ENCODE peak calls at places on chromosome 2, in nine cellular contexts. One of them, this sample, is unnamed.

GRCh38 chr2:69565431-69565839 is 78.1 kb downstream of the AAK1 start:
- DNase-seq in CD8-positive, alpha-beta T cell: peak
- DNase-seq in endothelial cell: peak
- DNase-seq in foreskin keratinocyte: no peak
- DNase-seq in PC-3: peak
- DNase-seq in omental fat pad: peak
- DNase-seq in choroid plexus epithelial cell: peak
- DNase-seq in esophagus muscularis mucosa: no peak
- DNase-seq in activated B cell treated with CpG ODN at 0.5 μM for 24 hours: peak
- DNase-seq in this sample: peak

GRCh38 chr2:85719609-85720240 is 25.6 kb downstream of the GNLY start:
- DNase-seq in endothelial cell: no peak
- DNase-seq in esophagus muscularis mucosa: no peak
- DNase-seq in CD8-positive, alpha-beta T cell: no peak
- DNase-seq in omental fat pad: no peak
- DNase-seq in activated B cell treated with CpG ODN at 0.5 μM for 24 hours: no peak
- DNase-seq in PC-3: no peak
- DNase-seq in choroid plexus epithelial cell: no peak
- DNase-seq in foreskin keratinocyte: no peak
- DNase-seq in this sample: no peak

GRCh38 chr2:167832840-167833239 is 414.6 kb downstream of the STK39 start:
- DNase-seq in esophagus muscularis mucosa: no peak
- DNase-seq in foreskin keratinocyte: no peak
- DNase-seq in CD8-positive, alpha-beta T cell: no peak
- DNase-seq in PC-3: no peak
- DNase-seq in omental fat pad: no peak
- DNase-seq in activated B cell treated with CpG ODN at 0.5 μM for 24 hours: no peak
- DNase-seq in choroid plexus epithelial cell: no peak
- DNase-seq in endothelial cell: no peak
- DNase-seq in this sample: no peak

GRCh38 chr2:172228177-172228785 is 125.6 kb upstream of the DLX2 start:
- DNase-seq in CD8-positive, alpha-beta T cell: no peak
- DNase-seq in choroid plexus epithelial cell: no peak
- DNase-seq in omental fat pad: no peak
- DNase-seq in PC-3: no peak
- DNase-seq in activated B cell treated with CpG ODN at 0.5 μM for 24 hours: no peak
- DNase-seq in esophagus muscularis mucosa: no peak
- DNase-seq in foreskin keratinocyte: peak
- DNase-seq in endothelial cell: no peak
- DNase-seq in this sample: no peak

GRCh38 chr2:168231609-168232241 is 15.7 kb downstream of the STK39 start:
- DNase-seq in foreskin keratinocyte: no peak
- DNase-seq in endothelial cell: no peak
- DNase-seq in CD8-positive, alpha-beta T cell: no peak
- DNase-seq in omental fat pad: no peak
- DNase-seq in choroid plexus epithelial cell: no peak
- DNase-seq in PC-3: no peak
- DNase-seq in esophagus muscularis mucosa: no peak
- DNase-seq in activated B cell treated with CpG ODN at 0.5 μM for 24 hours: no peak
- DNase-seq in this sample: no peak

GRCh38 chr2:120354467-120354866 is 8.5 kb downstream of the INHBB start:
- DNase-seq in activated B cell treated with CpG ODN at 0.5 μM for 24 hours: no peak
- DNase-seq in endothelial cell: no peak
- DNase-seq in choroid plexus epithelial cell: no peak
- DNase-seq in PC-3: no peak
- DNase-seq in CD8-positive, alpha-beta T cell: no peak
- DNase-seq in esophagus muscularis mucosa: no peak
- DNase-seq in foreskin keratinocyte: no peak
- DNase-seq in omental fat pad: no peak
- DNase-seq in this sample: no peak

GRCh38 chr2:67574230-67574629 is 177.1 kb downstream of the ETAA1 start:
- DNase-seq in esophagus muscularis mucosa: no peak
- DNase-seq in choroid plexus epithelial cell: peak
- DNase-seq in activated B cell treated with CpG ODN at 0.5 μM for 24 hours: no peak
- DNase-seq in CD8-positive, alpha-beta T cell: no peak
- DNase-seq in endothelial cell: no peak
- DNase-seq in PC-3: peak
- DNase-seq in foreskin keratinocyte: peak
- DNase-seq in omental fat pad: no peak
- DNase-seq in this sample: no peak

GRCh38 chr2:120175000-120175581 is 48.1 kb downstream of the TMEM185B start:
- DNase-seq in endothelial cell: peak
- DNase-seq in PC-3: peak
- DNase-seq in CD8-positive, alpha-beta T cell: no peak
- DNase-seq in activated B cell treated with CpG ODN at 0.5 μM for 24 hours: no peak
- DNase-seq in foreskin keratinocyte: peak
- DNase-seq in omental fat pad: no peak
- DNase-seq in esophagus muscularis mucosa: no peak
- DNase-seq in choroid plexus epithelial cell: peak
- DNase-seq in this sample: no peak

GRCh38 chr2:107025291-107025857 is 139.4 kb upstream of the ST6GAL2 start:
- DNase-seq in omental fat pad: no peak
- DNase-seq in esophagus muscularis mucosa: no peak
- DNase-seq in PC-3: no peak
- DNase-seq in CD8-positive, alpha-beta T cell: no peak
- DNase-seq in activated B cell treated with CpG ODN at 0.5 μM for 24 hours: no peak
- DNase-seq in endothelial cell: no peak
- DNase-seq in choroid plexus epithelial cell: no peak
- DNase-seq in foreskin keratinocyte: no peak
- DNase-seq in this sample: no peak

GRCh38 chr2:163580757-163581156 is 155.1 kb downstream of the FIGN start:
- DNase-seq in foreskin keratinocyte: no peak
- DNase-seq in omental fat pad: no peak
- DNase-seq in CD8-positive, alpha-beta T cell: no peak
- DNase-seq in PC-3: no peak
- DNase-seq in activated B cell treated with CpG ODN at 0.5 μM for 24 hours: no peak
- DNase-seq in esophagus muscularis mucosa: no peak
- DNase-seq in choroid plexus epithelial cell: no peak
- DNase-seq in endothelial cell: no peak
- DNase-seq in this sample: no peak

GRCh38 chr2:199430219-199430618 is 27.5 kb downstream of the SATB2 start:
- DNase-seq in activated B cell treated with CpG ODN at 0.5 μM for 24 hours: no peak
- DNase-seq in endothelial cell: no peak
- DNase-seq in PC-3: no peak
- DNase-seq in omental fat pad: no peak
- DNase-seq in CD8-positive, alpha-beta T cell: no peak
- DNase-seq in foreskin keratinocyte: no peak
- DNase-seq in esophagus muscularis mucosa: no peak
- DNase-seq in choroid plexus epithelial cell: no peak
- DNase-seq in this sample: no peak

GRCh38 chr2:199431748-199432213 is 26.0 kb downstream of the SATB2 start:
- DNase-seq in endothelial cell: no peak
- DNase-seq in choroid plexus epithelial cell: peak
- DNase-seq in esophagus muscularis mucosa: no peak
- DNase-seq in foreskin keratinocyte: no peak
- DNase-seq in CD8-positive, alpha-beta T cell: no peak
- DNase-seq in omental fat pad: no peak
- DNase-seq in activated B cell treated with CpG ODN at 0.5 μM for 24 hours: no peak
- DNase-seq in PC-3: peak
- DNase-seq in this sample: no peak

GRCh38 chr2:199428291-199428690 is 29.4 kb downstream of the SATB2 start:
- DNase-seq in choroid plexus epithelial cell: no peak
- DNase-seq in PC-3: no peak
- DNase-seq in CD8-positive, alpha-beta T cell: no peak
- DNase-seq in foreskin keratinocyte: no peak
- DNase-seq in esophagus muscularis mucosa: no peak
- DNase-seq in omental fat pad: no peak
- DNase-seq in activated B cell treated with CpG ODN at 0.5 μM for 24 hours: no peak
- DNase-seq in endothelial cell: no peak
- DNase-seq in this sample: no peak

GRCh38 chr2:199434555-199434954 is 23.2 kb downstream of the SATB2 start:
- DNase-seq in choroid plexus epithelial cell: no peak
- DNase-seq in esophagus muscularis mucosa: no peak
- DNase-seq in PC-3: no peak
- DNase-seq in CD8-positive, alpha-beta T cell: no peak
- DNase-seq in endothelial cell: no peak
- DNase-seq in omental fat pad: no peak
- DNase-seq in activated B cell treated with CpG ODN at 0.5 μM for 24 hours: no peak
- DNase-seq in foreskin keratinocyte: no peak
- DNase-seq in this sample: no peak

GRCh38 chr2:199433204-199433832 is 24.4 kb downstream of the SATB2 start:
- DNase-seq in esophagus muscularis mucosa: no peak
- DNase-seq in omental fat pad: no peak
- DNase-seq in foreskin keratinocyte: no peak
- DNase-seq in endothelial cell: no peak
- DNase-seq in choroid plexus epithelial cell: no peak
- DNase-seq in CD8-positive, alpha-beta T cell: no peak
- DNase-seq in activated B cell treated with CpG ODN at 0.5 μM for 24 hours: no peak
- DNase-seq in PC-3: peak
- DNase-seq in this sample: no peak
- TF ChIP-seq CTCF in esophagus muscularis mucosa: no peak
- TF ChIP-seq CTCF in omental fat pad: no peak
- TF ChIP-seq CTCF in foreskin keratinocyte: no peak
- TF ChIP-seq CTCF in endothelial cell: no peak
- TF ChIP-seq CTCF in choroid plexus epithelial cell: no peak
- TF ChIP-seq CTCF in CD8-positive, alpha-beta T cell: no peak
- TF ChIP-seq CTCF in activated B cell treated with CpG ODN at 0.5 μM for 24 hours: no peak
- TF ChIP-seq CTCF in PC-3: no peak
- TF ChIP-seq CTCF in this sample: no peak

GRCh38 chr2:47013383-47013782 is 97.8 kb upstream of the MCFD2 start:
- DNase-seq in esophagus muscularis mucosa: no peak
- DNase-seq in endothelial cell: no peak
- DNase-seq in choroid plexus epithelial cell: no peak
- DNase-seq in CD8-positive, alpha-beta T cell: no peak
- DNase-seq in foreskin keratinocyte: no peak
- DNase-seq in omental fat pad: no peak
- DNase-seq in PC-3: no peak
- DNase-seq in activated B cell treated with CpG ODN at 0.5 μM for 24 hours: no peak
- DNase-seq in this sample: no peak

GRCh38 chr2:47015730-47016129 is 100.1 kb upstream of the MCFD2 start:
- DNase-seq in CD8-positive, alpha-beta T cell: no peak
- DNase-seq in foreskin keratinocyte: no peak
- DNase-seq in choroid plexus epithelial cell: no peak
- DNase-seq in endothelial cell: no peak
- DNase-seq in PC-3: no peak
- DNase-seq in activated B cell treated with CpG ODN at 0.5 μM for 24 hours: no peak
- DNase-seq in omental fat pad: no peak
- DNase-seq in esophagus muscularis mucosa: no peak
- DNase-seq in this sample: no peak

GRCh38 chr2:47014564-47015051 is 99.0 kb upstream of the MCFD2 start:
- DNase-seq in endothelial cell: no peak
- DNase-seq in foreskin keratinocyte: no peak
- DNase-seq in activated B cell treated with CpG ODN at 0.5 μM for 24 hours: no peak
- DNase-seq in choroid plexus epithelial cell: no peak
- DNase-seq in esophagus muscularis mucosa: no peak
- DNase-seq in PC-3: peak
- DNase-seq in CD8-positive, alpha-beta T cell: no peak
- DNase-seq in omental fat pad: no peak
- DNase-seq in this sample: no peak

GRCh38 chr2:47016172-47016913 is 100.7 kb upstream of the MCFD2 start:
- DNase-seq in choroid plexus epithelial cell: peak
- DNase-seq in omental fat pad: no peak
- DNase-seq in foreskin keratinocyte: peak
- DNase-seq in endothelial cell: no peak
- DNase-seq in activated B cell treated with CpG ODN at 0.5 μM for 24 hours: no peak
- DNase-seq in CD8-positive, alpha-beta T cell: no peak
- DNase-seq in PC-3: peak
- DNase-seq in esophagus muscularis mucosa: no peak
- DNase-seq in this sample: peak

GRCh38 chr2:47015206-47015605 is 99.6 kb upstream of the MCFD2 start:
- DNase-seq in CD8-positive, alpha-beta T cell: no peak
- DNase-seq in PC-3: peak
- DNase-seq in endothelial cell: no peak
- DNase-seq in esophagus muscularis mucosa: no peak
- DNase-seq in activated B cell treated with CpG ODN at 0.5 μM for 24 hours: no peak
- DNase-seq in foreskin keratinocyte: no peak
- DNase-seq in choroid plexus epithelial cell: no peak
- DNase-seq in omental fat pad: no peak
- DNase-seq in this sample: no peak
- TF ChIP-seq CTCF in CD8-positive, alpha-beta T cell: no peak
- TF ChIP-seq CTCF in PC-3: peak
- TF ChIP-seq CTCF in endothelial cell: no peak
- TF ChIP-seq CTCF in esophagus muscularis mucosa: peak
- TF ChIP-seq CTCF in activated B cell treated with CpG ODN at 0.5 μM for 24 hours: no peak
- TF ChIP-seq CTCF in foreskin keratinocyte: peak
- TF ChIP-seq CTCF in choroid plexus epithelial cell: no peak
- TF ChIP-seq CTCF in omental fat pad: no peak
- TF ChIP-seq CTCF in this sample: no peak

DNA sequence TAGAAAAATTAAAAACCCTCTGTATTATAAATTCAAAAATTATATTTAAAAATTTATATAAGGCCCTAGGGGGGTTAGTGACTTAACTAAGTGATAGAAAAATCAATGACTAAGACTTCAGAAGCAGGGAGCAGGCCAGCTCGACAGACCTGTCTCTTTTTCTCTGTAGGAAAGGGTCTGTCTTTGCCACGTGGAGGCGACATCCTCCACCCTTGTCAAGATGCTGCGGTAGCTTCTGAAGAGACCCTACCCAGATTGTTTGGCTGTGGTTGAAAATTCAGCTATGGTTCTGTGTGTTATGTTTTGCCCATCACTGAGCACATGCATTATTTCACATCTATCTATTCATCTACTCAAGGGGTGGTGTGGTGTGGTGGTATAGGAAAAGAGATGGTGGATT is 8.2 kb upstream of the SLC4A3 start:
- DNase-seq in CD8-positive, alpha-beta T cell: no peak
- DNase-seq in omental fat pad: no peak
- DNase-seq in PC-3: no peak
- DNase-seq in activated B cell treated with CpG ODN at 0.5 μM for 24 hours: no peak
- DNase-seq in choroid plexus epithelial cell: no peak
- DNase-seq in endothelial cell: no peak
- DNase-seq in esophagus muscularis mucosa: no peak
- DNase-seq in foreskin keratinocyte: no peak
- DNase-seq in this sample: no peak
- TF ChIP-seq CTCF in CD8-positive, alpha-beta T cell: no peak
- TF ChIP-seq CTCF in omental fat pad: no peak
- TF ChIP-seq CTCF in PC-3: no peak
- TF ChIP-seq CTCF in activated B cell treated with CpG ODN at 0.5 μM for 24 hours: no peak
- TF ChIP-seq CTCF in choroid plexus epithelial cell: peak
- TF ChIP-seq CTCF in endothelial cell: no peak
- TF ChIP-seq CTCF in esophagus muscularis mucosa: no peak
- TF ChIP-seq CTCF in foreskin keratinocyte: no peak
- TF ChIP-seq CTCF in this sample: no peak

GRCh38 chr2:100726866-100727265 is 93.1 kb upstream of the NPAS2 start:
- DNase-seq in CD8-positive, alpha-beta T cell: no peak
- DNase-seq in esophagus muscularis mucosa: peak
- DNase-seq in endothelial cell: no peak
- DNase-seq in foreskin keratinocyte: no peak
- DNase-seq in omental fat pad: no peak
- DNase-seq in activated B cell treated with CpG ODN at 0.5 μM for 24 hours: no peak
- DNase-seq in choroid plexus epithelial cell: no peak
- DNase-seq in PC-3: no peak
- DNase-seq in this sample: no peak

GRCh38 chr2:100736121-100736915 is 83.6 kb upstream of the NPAS2 start:
- DNase-seq in foreskin keratinocyte: no peak
- DNase-seq in omental fat pad: no peak
- DNase-seq in choroid plexus epithelial cell: no peak
- DNase-seq in PC-3: no peak
- DNase-seq in activated B cell treated with CpG ODN at 0.5 μM for 24 hours: no peak
- DNase-seq in endothelial cell: no peak
- DNase-seq in esophagus muscularis mucosa: peak
- DNase-seq in CD8-positive, alpha-beta T cell: no peak
- DNase-seq in this sample: no peak

GRCh38 chr2:100731535-100731981 is 88.4 kb upstream of the NPAS2 start:
- DNase-seq in PC-3: peak
- DNase-seq in choroid plexus epithelial cell: peak
- DNase-seq in activated B cell treated with CpG ODN at 0.5 μM for 24 hours: no peak
- DNase-seq in CD8-positive, alpha-beta T cell: no peak
- DNase-seq in omental fat pad: no peak
- DNase-seq in esophagus muscularis mucosa: peak
- DNase-seq in foreskin keratinocyte: peak
- DNase-seq in endothelial cell: no peak
- DNase-seq in this sample: no peak

GRCh38 chr2:100733344-100734187 is 86.4 kb upstream of the NPAS2 start:
- DNase-seq in endothelial cell: no peak
- DNase-seq in omental fat pad: no peak
- DNase-seq in PC-3: peak
- DNase-seq in CD8-positive, alpha-beta T cell: no peak
- DNase-seq in choroid plexus epithelial cell: peak
- DNase-seq in foreskin keratinocyte: no peak
- DNase-seq in activated B cell treated with CpG ODN at 0.5 μM for 24 hours: no peak
- DNase-seq in esophagus muscularis mucosa: peak
- DNase-seq in this sample: peak

GRCh38 chr2:100730290-100730868 is 89.6 kb upstream of the NPAS2 start:
- DNase-seq in endothelial cell: peak
- DNase-seq in esophagus muscularis mucosa: no peak
- DNase-seq in PC-3: peak
- DNase-seq in foreskin keratinocyte: peak
- DNase-seq in activated B cell treated with CpG ODN at 0.5 μM for 24 hours: no peak
- DNase-seq in CD8-positive, alpha-beta T cell: peak
- DNase-seq in omental fat pad: no peak
- DNase-seq in choroid plexus epithelial cell: peak
- DNase-seq in this sample: no peak
- TF ChIP-seq CTCF in endothelial cell: peak
- TF ChIP-seq CTCF in esophagus muscularis mucosa: peak
- TF ChIP-seq CTCF in PC-3: peak
- TF ChIP-seq CTCF in foreskin keratinocyte: peak
- TF ChIP-seq CTCF in activated B cell treated with CpG ODN at 0.5 μM for 24 hours: no peak
- TF ChIP-seq CTCF in CD8-positive, alpha-beta T cell: peak
- TF ChIP-seq CTCF in omental fat pad: no peak
- TF ChIP-seq CTCF in choroid plexus epithelial cell: peak
- TF ChIP-seq CTCF in this sample: peak